ENCODE peak calls at places on chromosomes 5 and 9, in five cellular contexts. U is colonic mucosa, L is IMR-90, A is body of pancreas, Z is astrocyte of the spinal cord. Q is an unnamed sample.

GRCh38 chr9:2059131-2059929 is 44.2 kb downstream of the SMARCA2 start:
- DNase-seq in U (no peak), L (no peak), A (no peak), Z (no peak), Q (no peak)

GRCh38 chr5:158874343-158874742 is 225.4 kb downstream of the EBF1 start:
- DNase-seq in U (no peak), L (no peak), A (no peak), Z (no peak), Q (no peak)

GRCh38 chr9:75896193-75896592 is 5.7 kb downstream of the PCSK5 start:
- DNase-seq in U (no peak), L (no peak), A (no peak), Z (no peak), Q (no peak)

GRCh38 chr9:126128494-126129142 is 198.0 kb upstream of the MVB12B start:
- DNase-seq in U (no peak), L (no peak), A (no peak), Z (no peak), Q (no peak)

GRCh38 chr9:126893079-126893478 is 21.5 kb upstream of the RALGPS1 start:
- DNase-seq in U (no peak), L (no peak), A (no peak), Z (no peak), Q (no peak)

GRCh38 chr9:93682155-93682968 is 106.0 kb downstream of the PHF2 start:
- DNase-seq in U (peak; percentile 73), L (peak; percentile 23), A (peak; percentile 74), Z (peak; percentile 38), Q (peak; percentile 75)

GRCh38 chr5:141850786-141851185 is 27.4 kb downstream of the PCDH1 start:
- DNase-seq in U (no peak), L (no peak), A (no peak), Z (no peak), Q (no peak)

GRCh38 chr5:13567819-13568218 is 376.7 kb downstream of the DNAH5 start:
- DNase-seq in U (no peak), L (peak; percentile 72), A (no peak), Z (peak; percentile 59), Q (peak; percentile 17)

GRCh38 chr9:128895556-128895955 is 13.6 kb downstream of the LRRC8A start:
- DNase-seq in U (no peak), L (no peak), A (no peak), Z (peak; percentile 62), Q (no peak)

GRCh38 chr9:98625728-98626127 is 83.0 kb downstream of the GABBR2 start:
- DNase-seq in U (no peak), L (no peak), A (no peak), Z (no peak), Q (no peak)

GRCh38 chr9:113536483-113537226 is 73.1 kb downstream of the RGS3 start:
- DNase-seq in U (peak; percentile 60), L (no peak), A (no peak), Z (no peak), Q (no peak)

GRCh38 chr9:14251146-14252071 is 62.5 kb downstream of the NFIB start:
- DNase-seq in U (peak; percentile 85), L (peak; percentile 68), A (peak; percentile 93), Z (peak; percentile 87), Q (peak; percentile 61)

GRCh38 chr5:11251242-11251641 is 490.2 kb upstream of the DAP start:
- DNase-seq in U (no peak), L (peak; percentile 21), A (no peak), Z (peak; percentile 41), Q (peak; percentile 5)

GRCh38 chr9:117466111-117466510 is 51.3 kb upstream of the ASTN2 start:
- DNase-seq in U (no peak), L (no peak), A (no peak), Z (no peak), Q (no peak)

GRCh38 chr5:171720086-171720485 is 65.5 kb upstream of the SMIM23 start:
- DNase-seq in U (no peak), L (no peak), A (no peak), Z (no peak), Q (no peak)

GRCh38 chr5:6856658-6857057 is 143.4 kb downstream of the TENT4A start:
- DNase-seq in U (peak; percentile 24), L (no peak), A (no peak), Z (no peak), Q (no peak)

GRCh38 chr9:98706651-98707103 is 2.1 kb downstream of the GABBR2 start:
- DNase-seq in U (no peak), L (peak; percentile 52), A (no peak), Z (no peak), Q (no peak)

GRCh38 chr9:123716339-123716738 is 213.6 kb downstream of the DENND1A start:
- DNase-seq in U (no peak), L (peak; percentile 6), A (no peak), Z (no peak), Q (no peak)

DNA sequence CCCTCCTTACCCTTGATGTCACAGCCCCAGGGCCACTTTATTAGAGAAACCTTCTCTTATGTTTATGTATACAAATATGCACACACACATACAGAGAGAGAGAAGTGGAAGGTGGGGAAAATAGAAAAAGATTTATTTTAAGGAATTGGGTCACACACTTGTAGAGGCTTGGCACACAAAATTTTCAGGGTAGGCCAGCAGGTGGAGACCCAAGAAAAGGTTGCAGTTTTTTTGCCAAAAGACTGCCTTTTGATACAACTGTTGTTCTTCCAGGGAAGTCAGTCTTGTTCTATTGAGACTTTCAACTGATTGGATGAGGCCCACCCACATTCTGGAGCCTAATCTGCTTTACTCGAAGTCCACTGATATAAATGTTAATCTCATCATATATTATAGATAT is 131.1 kb upstream of the PPP1R2B start:
- DNase-seq in U (no peak), L (no peak), A (no peak), Z (no peak), Q (no peak)
- TF ChIP-seq CTCF in U (no peak), L (no peak), A (no peak), Z (no peak), Q (no peak)

DNA sequence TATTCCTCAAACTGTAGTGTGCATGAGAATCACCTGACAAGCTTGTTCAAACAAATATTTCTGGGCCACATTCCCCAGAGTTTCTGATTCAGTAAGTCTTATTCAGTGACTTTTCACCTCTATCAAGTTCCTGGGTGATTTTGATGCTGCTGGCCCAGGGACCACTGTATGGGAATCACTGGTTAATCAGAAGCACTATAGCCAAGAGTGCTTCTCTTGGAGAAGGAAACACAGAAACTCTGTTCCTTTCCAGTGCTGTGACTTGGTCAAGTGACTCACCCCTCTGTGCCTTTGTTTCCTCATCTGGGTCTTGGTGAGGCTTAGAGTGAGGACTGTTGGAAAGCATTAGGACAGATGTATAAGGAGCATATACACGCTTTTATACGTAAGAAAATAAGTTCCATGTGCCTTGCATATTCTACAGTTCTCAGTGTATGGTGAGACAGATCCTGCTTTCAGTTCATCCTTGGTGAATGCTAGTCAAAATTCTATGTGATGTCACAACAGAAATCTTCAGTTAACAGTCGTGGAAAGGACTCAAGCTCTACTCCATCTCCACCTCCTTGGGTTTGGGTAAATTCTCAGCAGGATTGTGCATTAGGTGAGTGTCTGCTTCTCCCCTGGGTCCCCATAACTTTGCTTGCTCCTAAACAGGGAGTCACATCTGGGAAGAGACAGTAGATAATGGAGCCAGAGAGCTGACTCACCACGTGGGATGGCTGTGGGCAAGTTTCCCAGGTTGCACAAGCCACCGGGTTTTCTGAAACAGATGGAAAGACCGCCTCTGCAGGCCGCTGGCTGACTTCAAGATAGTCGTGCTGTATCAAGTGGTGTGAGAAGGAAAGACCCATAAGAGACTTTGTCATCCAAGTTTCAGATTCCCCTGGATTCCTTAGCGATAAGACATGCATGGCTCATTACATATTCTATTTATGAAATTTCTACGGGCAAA is 117.0 kb downstream of the NXNL2 start:
- DNase-seq in U (peak; percentile 65), L (peak; percentile 99), A (peak; percentile 39), Z (peak; percentile 95), Q (peak; percentile 99)
- H3K4me3 ChIP-seq in U (no peak overlapping the region), L (no peak overlapping the region), A (no peak overlapping the region), Z (no peak overlapping the region), Q (no peak overlapping the region)

GRCh38 chr5:97726106-97726505 is 543.1 kb upstream of the RIOK2 start:
- DNase-seq in U (no peak), L (no peak), A (no peak), Z (no peak), Q (peak; percentile 9)
- TF ChIP-seq CTCF in U (no peak), L (no peak), A (no peak), Z (no peak), Q (no peak)

GRCh38 chr5:83450840-83451239 is 20.7 kb upstream of the VCAN start:
- DNase-seq in U (no peak), L (no peak), A (no peak), Z (no peak), Q (no peak)
- H3K4me3 ChIP-seq in U (no peak overlapping the region), L (no peak overlapping the region), A (no peak overlapping the region), Z (no peak overlapping the region), Q (no peak overlapping the region)

DNA sequence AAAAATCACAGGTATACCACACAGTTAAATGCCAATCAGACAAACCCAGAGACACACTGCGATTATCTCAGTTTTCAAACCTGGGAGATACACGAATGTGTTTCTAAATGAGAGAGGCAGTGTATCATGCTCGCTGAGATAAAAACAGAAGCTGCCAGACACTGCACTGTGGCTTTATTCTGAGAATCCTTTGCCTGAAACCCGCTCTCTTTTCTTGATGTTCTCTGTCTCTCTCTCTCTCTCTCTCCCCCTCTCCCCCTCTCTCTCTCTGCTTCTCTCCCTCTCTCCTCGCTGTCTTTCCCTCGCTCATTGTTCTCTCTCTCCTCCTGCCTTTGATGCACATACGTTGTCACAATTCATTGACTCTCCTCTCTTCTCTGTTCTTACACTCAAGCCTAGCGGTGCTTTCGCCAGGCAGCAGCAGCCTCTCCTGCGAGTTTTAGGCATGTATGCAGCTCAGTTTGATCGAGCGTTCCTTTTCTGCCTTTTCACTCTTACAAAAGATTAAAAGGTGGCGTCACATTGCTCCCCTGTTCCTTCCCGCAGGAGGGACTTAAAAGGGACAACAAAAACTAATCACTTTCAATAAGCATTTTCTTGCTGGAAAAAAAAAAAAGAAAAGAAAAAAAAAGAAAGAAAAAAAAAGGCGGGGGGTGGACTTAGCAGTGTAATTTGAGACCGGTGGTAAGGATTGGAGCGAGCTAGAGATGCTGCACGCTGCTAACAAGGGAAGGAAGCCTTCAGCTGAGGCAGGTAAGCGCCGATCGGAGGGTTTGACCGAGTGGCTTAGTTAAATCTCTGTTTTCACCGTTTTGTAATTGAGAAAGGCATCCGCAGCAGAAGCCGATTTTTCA is 717.9 kb upstream of the WWC1 start:
- DNase-seq in U (no peak), L (peak; percentile 50), A (no peak), Z (peak; percentile 78), Q (peak; percentile 45)
- TF ChIP-seq CTCF in U (no peak), L (no peak), A (no peak), Z (no peak), Q (peak; percentile 7)

DNA sequence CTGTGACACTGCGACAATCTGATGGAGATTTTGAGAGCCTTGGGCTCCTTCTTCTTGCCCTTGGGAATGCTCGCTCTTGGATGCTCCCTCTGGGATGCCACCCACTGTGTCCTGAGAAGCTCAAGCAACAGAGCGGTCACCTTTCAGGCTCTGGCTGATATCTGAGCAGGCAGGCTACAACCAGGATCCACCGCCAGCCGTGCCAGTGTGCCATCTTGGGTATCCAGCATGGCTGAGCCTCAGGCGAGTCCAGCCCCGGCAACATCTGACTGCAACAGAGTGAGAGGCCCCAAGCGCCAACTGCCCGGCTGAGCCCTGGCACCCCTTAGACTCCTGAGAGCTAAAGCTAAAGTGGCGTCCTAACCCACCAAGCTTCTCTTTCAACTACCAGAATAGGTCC is 202.1 kb downstream of the IRX2 start:
- DNase-seq in U (no peak), L (no peak), A (no peak), Z (no peak), Q (no peak)
- H3K4me3 ChIP-seq in U (no peak overlapping the region), L (no peak overlapping the region), A (no peak overlapping the region), Z (no peak overlapping the region), Q (no peak overlapping the region)